ENCODE peak calls at places on chromosomes 7 and 10, in eight cellular contexts. B, I, Q, F, T, N, O and P are unnamed samples.

GRCh38 chr7:121083138-121083789 is 94.8 kb downstream of the CPED1 start:
- DNase-seq in B (no peak), I (no peak), Q (no peak), F (no peak), T (no peak), N (no peak), O (no peak), P (no peak)

GRCh38 chr10:101291254-101292193 is 62.3 kb upstream of the LBX1 start:
- DNase-seq in B (peak), I (peak), Q (peak), F (peak), T (peak), N (peak), O (peak), P (peak)

GRCh38 chr10:88270871-88271713 is 312.0 kb downstream of the RNLS start:
- DNase-seq in B (no peak), I (peak), Q (peak), F (no peak), T (peak), N (peak), O (no peak), P (no peak)

GRCh38 chr10:126191192-126191591 is 197.1 kb downstream of the ADAM12 start:
- DNase-seq in B (no peak), I (no peak), Q (no peak), F (no peak), T (no peak), N (no peak), O (no peak), P (no peak)

GRCh38 chr10:115082521-115082920 is 10.6 kb upstream of the ATRNL1 start:
- DNase-seq in B (no peak), I (no peak), Q (no peak), F (no peak), T (no peak), N (no peak), O (no peak), P (no peak)

GRCh38 chr7:130732980-130733865 is 784 bp downstream of the KLF14 start:
- DNase-seq in B (peak), I (no peak), Q (no peak), F (peak), T (no peak), N (peak), O (no peak), P (peak)

GRCh38 chr7:80307251-80307856 is 172.7 kb downstream of the GNAI1 start:
- DNase-seq in B (no peak), I (no peak), Q (no peak), F (no peak), T (no peak), N (no peak), O (no peak), P (no peak)

GRCh38 chr10:107585630-107586029 is 421.1 kb upstream of the SORCS1 start:
- DNase-seq in B (no peak), I (no peak), Q (no peak), F (no peak), T (no peak), N (no peak), O (no peak), P (no peak)

GRCh38 chr7:73509463-73509862 is 12.6 kb downstream of the BAZ1B start:
- DNase-seq in B (no peak), I (no peak), Q (no peak), F (no peak), T (no peak), N (no peak), O (no peak), P (no peak)

GRCh38 chr10:33800986-33801385 is 466.5 kb upstream of the NRP1 start:
- DNase-seq in B (no peak), I (no peak), Q (no peak), F (no peak), T (no peak), N (no peak), O (no peak), P (no peak)

GRCh38 chr7:15086171-15086745 is 183.7 kb upstream of the DGKB start:
- DNase-seq in B (no peak), I (no peak), Q (no peak), F (no peak), T (no peak), N (no peak), O (no peak), P (no peak)

GRCh38 chr7:86926732-86927131 is 132.7 kb downstream of the ELAPOR2 start:
- DNase-seq in B (peak), I (no peak), Q (peak), F (no peak), T (peak), N (no peak), O (no peak), P (peak)

GRCh38 chr10:71069909-71070666 is 142.3 kb upstream of the UNC5B start:
- DNase-seq in B (no peak), I (no peak), Q (no peak), F (no peak), T (no peak), N (no peak), O (no peak), P (no peak)

GRCh38 chr7:18450021-18450420 is 45.5 kb upstream of the HDAC9 start:
- DNase-seq in B (no peak), I (no peak), Q (no peak), F (no peak), T (no peak), N (no peak), O (no peak), P (no peak)

GRCh38 chr10:109889867-109890266 is 33.4 kb downstream of the XPNPEP1 start:
- DNase-seq in B (no peak), I (no peak), Q (no peak), F (no peak), T (no peak), N (no peak), O (no peak), P (no peak)

GRCh38 chr10:124072541-124072940 is 20.9 kb downstream of the CHST15 start:
- DNase-seq in B (no peak), I (no peak), Q (no peak), F (no peak), T (no peak), N (no peak), O (no peak), P (peak)

GRCh38 chr10:88659725-88660592 is 4.3 kb upstream of the LIPF start:
- DNase-seq in B (no peak), I (no peak), Q (no peak), F (no peak), T (no peak), N (no peak), O (no peak), P (no peak)

GRCh38 chr7:150972746-150973145 is 5.4 kb downstream of the KCNH2 start:
- DNase-seq in B (no peak), I (no peak), Q (no peak), F (no peak), T (no peak), N (no peak), O (no peak), P (no peak)

GRCh38 chr7:134593530-134594392 is 44.9 kb downstream of the AKR1B15 start:
- DNase-seq in B (peak), I (no peak), Q (no peak), F (no peak), T (no peak), N (no peak), O (peak), P (peak)

GRCh38 chr10:489335-489734 is 200.1 kb downstream of the DIP2C start:
- DNase-seq in B (no peak), I (no peak), Q (no peak), F (no peak), T (no peak), N (no peak), O (no peak), P (no peak)

GRCh38 chr7:133545613-133546012 is 292.7 kb downstream of the EXOC4 start:
- DNase-seq in B (no peak), I (no peak), Q (no peak), F (no peak), T (no peak), N (no peak), O (no peak), P (no peak)

GRCh38 chr10:79904671-79905321 is 44.1 kb downstream of the SFTPD start:
- DNase-seq in B (peak), I (peak), Q (peak), F (peak), T (no peak), N (peak), O (no peak), P (peak)

GRCh38 chr7:69871213-69871885 is 273.1 kb downstream of the AUTS2 start:
- DNase-seq in B (no peak), I (no peak), Q (no peak), F (no peak), T (no peak), N (no peak), O (no peak), P (no peak)

GRCh38 chr7:120609136-120609753 is 248.7 kb downstream of the TSPAN12 start:
- DNase-seq in B (no peak), I (no peak), Q (no peak), F (no peak), T (no peak), N (no peak), O (no peak), P (no peak)

GRCh38 chr7:32489788-32490126 is 423 bp downstream of the LSM5 start:
- DNase-seq in B (no peak), I (no peak), Q (no peak), F (no peak), T (no peak), N (no peak), O (no peak), P (no peak)

GRCh38 chr7:137851361-137851945 is 4.7 kb upstream of the DGKI start:
- DNase-seq in B (no peak), I (no peak), Q (no peak), F (no peak), T (no peak), N (no peak), O (no peak), P (no peak)

GRCh38 chr7:105806592-105807266 is 69.7 kb downstream of the ATXN7L1 start:
- DNase-seq in B (peak), I (peak), Q (peak), F (no peak), T (peak), N (peak), O (no peak), P (no peak)

GRCh38 chr7:148589640-148590039 is 926 bp upstream of the C7orf33 start:
- DNase-seq in B (no peak), I (no peak), Q (no peak), F (no peak), T (no peak), N (no peak), O (no peak), P (no peak)

GRCh38 chr7:41940760-41941343 is 238.0 kb upstream of the INHBA start:
- DNase-seq in B (peak), I (peak), Q (peak), F (no peak), T (peak), N (peak), O (peak), P (peak)

GRCh38 chr7:4645241-4645640 is 36.9 kb upstream of the FOXK1 start:
- DNase-seq in B (no peak), I (no peak), Q (no peak), F (no peak), T (no peak), N (no peak), O (no peak), P (no peak)